ENCODE peak calls at places on chromosomes 3 and 15, in seven cellular contexts. W is T-helper 2 cell, U is adrenal gland, S is lung, G is ACHN, V is esophagus muscularis mucosa, O is NCI-H526 treated with DMSO at 0.1 percent for 48 hours. F is an unnamed sample.

GRCh38 chr15:55168350-55168974 is 28.3 kb downstream of the RSL24D1 start:
- DNase-seq in W (peak), U (peak), S (peak), G (peak), V (no peak), O (peak), F (no peak)

GRCh38 chr3:97882975-97883598 is 61.3 kb downstream of the CRYBG3 start:
- DNase-seq in W (peak), U (no peak), S (peak), G (peak), V (no peak), O (peak), F (no peak)

GRCh38 chr3:195009607-195010006 is 261.4 kb downstream of the XXYLT1 start:
- DNase-seq in W (no peak), U (no peak), S (no peak), G (no peak), V (no peak), O (no peak), F (no peak)

GRCh38 chr3:158104346-158105020 is 1.7 kb downstream of the SHOX2 start:
- DNase-seq in W (no peak), U (no peak), S (no peak), G (no peak), V (no peak), O (no peak), F (no peak)

GRCh38 chr3:149494759-149495580 is 20.5 kb downstream of the TM4SF4 start:
- DNase-seq in W (no peak), U (no peak), S (no peak), G (no peak), V (no peak), O (no peak), F (no peak)

GRCh38 chr3:123706871-123707270 is 122.0 kb upstream of the HACD2 start:
- DNase-seq in W (no peak), U (no peak), S (no peak), G (no peak), V (no peak), O (no peak), F (no peak)

GRCh38 chr3:62653806-62654205 is 221.4 kb downstream of the CADPS start:
- DNase-seq in W (no peak), U (no peak), S (no peak), G (no peak), V (no peak), O (no peak), F (no peak)

GRCh38 chr3:173957646-173958045 is 560.1 kb downstream of the NLGN1 start:
- DNase-seq in W (no peak), U (no peak), S (no peak), G (no peak), V (no peak), O (no peak), F (no peak)

GRCh38 chr15:39680868-39681267 is 100.0 kb downstream of the THBS1 start:
- DNase-seq in W (no peak), U (no peak), S (no peak), G (no peak), V (no peak), O (no peak), F (no peak)

GRCh38 chr3:188631291-188632010 is 477.5 kb downstream of the LPP start:
- DNase-seq in W (no peak), U (no peak), S (no peak), G (no peak), V (no peak), O (no peak), F (no peak)

GRCh38 chr15:66095871-66096710 is 157.5 kb downstream of the MEGF11 start:
- DNase-seq in W (no peak), U (no peak), S (no peak), G (no peak), V (no peak), O (no peak), F (no peak)

GRCh38 chr15:40354408-40355171 is 3.4 kb upstream of the DISP2 start:
- DNase-seq in W (no peak), U (no peak), S (no peak), G (peak), V (no peak), O (peak), F (no peak)

GRCh38 chr3:196632033-196632751 is 7.3 kb upstream of the NRROS start:
- DNase-seq in W (peak), U (peak), S (peak), G (peak), V (no peak), O (peak), F (peak)

GRCh38 chr3:107263269-107264021 is 113.8 kb upstream of the CCDC54 start:
- DNase-seq in W (no peak), U (no peak), S (no peak), G (no peak), V (no peak), O (no peak), F (no peak)

GRCh38 chr15:60773255-60773654 is 294.3 kb upstream of the ICE2 start:
- DNase-seq in W (no peak), U (no peak), S (no peak), G (no peak), V (no peak), O (no peak), F (no peak)

GRCh38 chr3:150828997-150829396 is 66.0 kb upstream of the SIAH2 start:
- DNase-seq in W (no peak), U (no peak), S (no peak), G (no peak), V (peak), O (no peak), F (no peak)

GRCh38 chr3:123158330-123158729 is 43.4 kb upstream of the SEC22A start:
- DNase-seq in W (no peak), U (no peak), S (no peak), G (no peak), V (no peak), O (no peak), F (no peak)

GRCh38 chr15:28179270-28179669 is 80.2 kb upstream of the OCA2 start:
- DNase-seq in W (no peak), U (no peak), S (no peak), G (no peak), V (no peak), O (no peak), F (no peak)

GRCh38 chr3:179046497-179047353 is 24.9 kb downstream of the ZMAT3 start:
- DNase-seq in W (no peak), U (no peak), S (no peak), G (no peak), V (no peak), O (no peak), F (no peak)

GRCh38 chr3:20352547-20353164 is 166.7 kb upstream of the SGO1 start:
- DNase-seq in W (no peak), U (no peak), S (no peak), G (no peak), V (no peak), O (peak), F (no peak)

GRCh38 chr3:155647988-155648591 is 96.8 kb downstream of the PLCH1 start:
- DNase-seq in W (no peak), U (no peak), S (no peak), G (no peak), V (no peak), O (no peak), F (no peak)

GRCh38 chr3:186532641-186533072 is 11.5 kb downstream of the CRYGS start:
- DNase-seq in W (no peak), U (no peak), S (no peak), G (no peak), V (no peak), O (no peak), F (no peak)

GRCh38 chr15:101504866-101505609 is 15.5 kb upstream of the PCSK6 start:
- DNase-seq in W (no peak), U (no peak), S (peak), G (no peak), V (peak), O (no peak), F (no peak)

GRCh38 chr3:139689122-139689521 is 11.3 kb upstream of the NMNAT3 start:
- DNase-seq in W (no peak), U (no peak), S (no peak), G (no peak), V (no peak), O (no peak), F (no peak)

GRCh38 chr15:85750807-85751730 is 43.7 kb downstream of the KLHL25 start:
- DNase-seq in W (peak), U (no peak), S (no peak), G (no peak), V (no peak), O (no peak), F (peak)

GRCh38 chr3:101154386-101154785 is 161.2 kb upstream of the ABI3BP start:
- DNase-seq in W (peak), U (no peak), S (no peak), G (no peak), V (no peak), O (no peak), F (no peak)

GRCh38 chr3:126113733-126114132 is 29.8 kb upstream of the SLC41A3 start:
- DNase-seq in W (no peak), U (no peak), S (no peak), G (peak), V (no peak), O (no peak), F (no peak)

GRCh38 chr3:138187296-138188012 is at the start of gene ARMC8:
- DNase-seq in W (no peak), U (peak), S (peak), G (peak), V (no peak), O (no peak), F (peak)

GRCh38 chr3:151075869-151076573 is 9.4 kb upstream of the MED12L start:
- DNase-seq in W (no peak), U (no peak), S (no peak), G (no peak), V (peak), O (no peak), F (no peak)

GRCh38 chr3:146865175-146865755 is 260.1 kb upstream of the PLSCR5 start:
- DNase-seq in W (no peak), U (no peak), S (no peak), G (no peak), V (no peak), O (no peak), F (no peak)

GRCh38 chr15:55770808-55771207 is 27.9 kb upstream of the PRTG start:
- DNase-seq in W (no peak), U (no peak), S (no peak), G (no peak), V (no peak), O (no peak), F (no peak)

GRCh38 chr15:45397116-45397665 is 18.8 kb upstream of the GATM start:
- DNase-seq in W (no peak), U (no peak), S (no peak), G (no peak), V (no peak), O (no peak), F (no peak)

GRCh38 chr3:50459792-50460191 is 43.6 kb downstream of the CACNA2D2 start:
- DNase-seq in W (no peak), U (no peak), S (no peak), G (no peak), V (no peak), O (no peak), F (no peak)

GRCh38 chr3:25843332-25843731 is 53.4 kb downstream of the OXSM start:
- DNase-seq in W (no peak), U (no peak), S (no peak), G (peak), V (no peak), O (no peak), F (no peak)

GRCh38 chr3:57545636-57546268 is 1.6 kb upstream of the DNAH12 start:
- DNase-seq in W (no peak), U (peak), S (no peak), G (no peak), V (no peak), O (no peak), F (no peak)

GRCh38 chr3:40593351-40593750 is 68.6 kb downstream of the ZNF621 start:
- DNase-seq in W (no peak), U (no peak), S (no peak), G (no peak), V (no peak), O (no peak), F (no peak)

GRCh38 chr3:183587337-183587736 is 31.8 kb upstream of the KLHL6 start:
- DNase-seq in W (peak), U (no peak), S (no peak), G (no peak), V (no peak), O (no peak), F (no peak)

GRCh38 chr3:185200639-185201038 is 47.8 kb upstream of the C3orf70 start:
- DNase-seq in W (no peak), U (no peak), S (no peak), G (no peak), V (no peak), O (no peak), F (no peak)

F was measured in uterus.